ENCODE peak calls at places on chromosomes 12 and 14, in nine cellular contexts. One of them, this sample, is unnamed.

GRCh38 chr12:1929241-1929984 is 11.0 kb upstream of the CACNA2D4 start:
- DNase-seq in sigmoid colon: no peak
- DNase-seq in GM23338: no peak
- DNase-seq in heart right ventricle: no peak
- DNase-seq in glutamatergic neuron: no peak
- DNase-seq in A549: no peak
- DNase-seq in tibial artery: no peak
- DNase-seq in stomach: peak; percentile 20
- DNase-seq in ascending aorta: peak; percentile 47
- DNase-seq in this sample: no peak

GRCh38 chr14:44895716-44896115 is 66.0 kb downstream of the KLHL28 start:
- DNase-seq in sigmoid colon: no peak
- DNase-seq in GM23338: no peak
- DNase-seq in heart right ventricle: no peak
- DNase-seq in glutamatergic neuron: no peak
- DNase-seq in A549: no peak
- DNase-seq in tibial artery: no peak
- DNase-seq in stomach: no peak
- DNase-seq in ascending aorta: no peak
- DNase-seq in this sample: no peak

GRCh38 chr12:112294793-112295192 is 87.4 kb downstream of the HECTD4 start:
- DNase-seq in sigmoid colon: no peak
- DNase-seq in GM23338: no peak
- DNase-seq in heart right ventricle: no peak
- DNase-seq in glutamatergic neuron: no peak
- DNase-seq in A549: peak; percentile 44
- DNase-seq in tibial artery: no peak
- DNase-seq in stomach: no peak
- DNase-seq in ascending aorta: no peak
- DNase-seq in this sample: no peak

GRCh38 chr12:86254399-86255107 is 1.6 kb downstream of the MGAT4C start:
- DNase-seq in sigmoid colon: no peak
- DNase-seq in GM23338: no peak
- DNase-seq in heart right ventricle: no peak
- DNase-seq in glutamatergic neuron: no peak
- DNase-seq in A549: no peak
- DNase-seq in tibial artery: no peak
- DNase-seq in stomach: no peak
- DNase-seq in ascending aorta: no peak
- DNase-seq in this sample: no peak

GRCh38 chr14:23360496-23360895 is 4.5 kb downstream of the EFS start:
- DNase-seq in sigmoid colon: no peak
- DNase-seq in GM23338: peak; percentile 74
- DNase-seq in heart right ventricle: no peak
- DNase-seq in glutamatergic neuron: no peak
- DNase-seq in A549: peak; percentile 57
- DNase-seq in tibial artery: no peak
- DNase-seq in stomach: no peak
- DNase-seq in ascending aorta: peak; percentile 66
- DNase-seq in this sample: no peak

GRCh38 chr14:36857842-36858445 is 196.3 kb downstream of the PAX9 start:
- DNase-seq in sigmoid colon: peak; percentile 65
- DNase-seq in GM23338: no peak
- DNase-seq in heart right ventricle: no peak
- DNase-seq in glutamatergic neuron: no peak
- DNase-seq in A549: no peak
- DNase-seq in tibial artery: peak; percentile 59
- DNase-seq in stomach: no peak
- DNase-seq in ascending aorta: peak; percentile 63
- DNase-seq in this sample: no peak

GRCh38 chr12:88648625-88649024 is 68.4 kb upstream of the KITLG start:
- DNase-seq in sigmoid colon: no peak
- DNase-seq in GM23338: no peak
- DNase-seq in heart right ventricle: no peak
- DNase-seq in glutamatergic neuron: no peak
- DNase-seq in A549: no peak
- DNase-seq in tibial artery: no peak
- DNase-seq in stomach: no peak
- DNase-seq in ascending aorta: no peak
- DNase-seq in this sample: no peak

GRCh38 chr12:4870423-4870822 is 39.3 kb upstream of the KCNA1 start:
- DNase-seq in sigmoid colon: no peak
- DNase-seq in GM23338: no peak
- DNase-seq in heart right ventricle: no peak
- DNase-seq in glutamatergic neuron: no peak
- DNase-seq in A549: no peak
- DNase-seq in tibial artery: no peak
- DNase-seq in stomach: no peak
- DNase-seq in ascending aorta: no peak
- DNase-seq in this sample: no peak

GRCh38 chr12:108282676-108283075 is 56.4 kb downstream of the CMKLR1 start:
- DNase-seq in sigmoid colon: no peak
- DNase-seq in GM23338: no peak
- DNase-seq in heart right ventricle: no peak
- DNase-seq in glutamatergic neuron: no peak
- DNase-seq in A549: no peak
- DNase-seq in tibial artery: no peak
- DNase-seq in stomach: no peak
- DNase-seq in ascending aorta: no peak
- DNase-seq in this sample: no peak

GRCh38 chr12:48995061-48995879 is 3.9 kb downstream of the DDN start:
- DNase-seq in sigmoid colon: peak; percentile 89
- DNase-seq in GM23338: peak; percentile 97
- DNase-seq in heart right ventricle: peak; percentile 80
- DNase-seq in glutamatergic neuron: peak; percentile 91
- DNase-seq in A549: peak; percentile 89
- DNase-seq in tibial artery: peak; percentile 82
- DNase-seq in stomach: peak; percentile 86
- DNase-seq in ascending aorta: peak; percentile 86
- DNase-seq in this sample: no peak

GRCh38 chr12:107500310-107500709 is 185.3 kb upstream of the PWP1 start:
- DNase-seq in sigmoid colon: no peak
- DNase-seq in GM23338: no peak
- DNase-seq in heart right ventricle: no peak
- DNase-seq in glutamatergic neuron: no peak
- DNase-seq in A549: no peak
- DNase-seq in tibial artery: no peak
- DNase-seq in stomach: no peak
- DNase-seq in ascending aorta: no peak
- DNase-seq in this sample: no peak

GRCh38 chr14:59292921-59293605 is 104.6 kb downstream of the DAAM1 start:
- DNase-seq in sigmoid colon: no peak
- DNase-seq in GM23338: no peak
- DNase-seq in heart right ventricle: no peak
- DNase-seq in glutamatergic neuron: no peak
- DNase-seq in A549: no peak
- DNase-seq in tibial artery: no peak
- DNase-seq in stomach: no peak
- DNase-seq in ascending aorta: no peak
- DNase-seq in this sample: no peak

GRCh38 chr12:105262461-105263184 is 26.6 kb upstream of the APPL2 start:
- DNase-seq in sigmoid colon: no peak
- DNase-seq in GM23338: no peak
- DNase-seq in heart right ventricle: no peak
- DNase-seq in glutamatergic neuron: no peak
- DNase-seq in A549: no peak
- DNase-seq in tibial artery: no peak
- DNase-seq in stomach: no peak
- DNase-seq in ascending aorta: no peak
- DNase-seq in this sample: no peak

GRCh38 chr14:27712364-27712763 is 1054.2 kb upstream of the FOXG1 start:
- DNase-seq in sigmoid colon: no peak
- DNase-seq in GM23338: no peak
- DNase-seq in heart right ventricle: no peak
- DNase-seq in glutamatergic neuron: no peak
- DNase-seq in A549: no peak
- DNase-seq in tibial artery: no peak
- DNase-seq in stomach: no peak
- DNase-seq in ascending aorta: no peak
- DNase-seq in this sample: no peak

GRCh38 chr14:30873308-30874119 is 845 bp upstream of the COCH start:
- DNase-seq in sigmoid colon: no peak
- DNase-seq in GM23338: no peak
- DNase-seq in heart right ventricle: no peak
- DNase-seq in glutamatergic neuron: no peak
- DNase-seq in A549: no peak
- DNase-seq in tibial artery: no peak
- DNase-seq in stomach: no peak
- DNase-seq in ascending aorta: no peak
- DNase-seq in this sample: no peak

DNA sequence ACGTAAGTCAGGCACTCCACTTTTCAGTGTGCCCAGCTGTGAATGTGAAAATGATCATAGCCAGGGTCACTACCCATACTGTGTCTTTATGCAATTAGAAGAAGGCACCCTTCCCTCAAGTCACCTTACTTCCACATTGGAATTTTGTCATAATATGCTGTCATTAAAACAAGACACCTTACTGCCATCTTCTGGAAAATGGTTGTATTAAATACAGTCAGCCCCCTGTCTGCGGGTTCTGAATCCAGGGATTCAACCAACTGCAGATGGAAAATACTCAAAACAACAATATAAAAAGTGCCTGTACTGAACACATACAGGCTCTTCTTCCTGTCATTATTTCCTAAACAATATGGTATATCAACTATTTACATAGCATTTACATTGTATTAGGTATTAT is 70.2 kb upstream of the TBX5 start:
- DNase-seq in sigmoid colon: no peak
- DNase-seq in GM23338: peak; percentile 62
- DNase-seq in heart right ventricle: no peak
- DNase-seq in glutamatergic neuron: no peak
- DNase-seq in A549: peak; percentile 49
- DNase-seq in tibial artery: no peak
- DNase-seq in stomach: no peak
- DNase-seq in ascending aorta: no peak
- DNase-seq in this sample: no peak
- TF ChIP-seq CTCF in sigmoid colon: no peak
- TF ChIP-seq CTCF in GM23338: peak; percentile 58
- TF ChIP-seq CTCF in heart right ventricle: peak; percentile 66
- TF ChIP-seq CTCF in glutamatergic neuron: peak; percentile 12
- TF ChIP-seq CTCF in A549: peak; percentile 56
- TF ChIP-seq CTCF in tibial artery: peak; percentile 32
- TF ChIP-seq CTCF in stomach: no peak
- TF ChIP-seq CTCF in ascending aorta: no peak
- TF ChIP-seq CTCF in this sample: no peak

DNA sequence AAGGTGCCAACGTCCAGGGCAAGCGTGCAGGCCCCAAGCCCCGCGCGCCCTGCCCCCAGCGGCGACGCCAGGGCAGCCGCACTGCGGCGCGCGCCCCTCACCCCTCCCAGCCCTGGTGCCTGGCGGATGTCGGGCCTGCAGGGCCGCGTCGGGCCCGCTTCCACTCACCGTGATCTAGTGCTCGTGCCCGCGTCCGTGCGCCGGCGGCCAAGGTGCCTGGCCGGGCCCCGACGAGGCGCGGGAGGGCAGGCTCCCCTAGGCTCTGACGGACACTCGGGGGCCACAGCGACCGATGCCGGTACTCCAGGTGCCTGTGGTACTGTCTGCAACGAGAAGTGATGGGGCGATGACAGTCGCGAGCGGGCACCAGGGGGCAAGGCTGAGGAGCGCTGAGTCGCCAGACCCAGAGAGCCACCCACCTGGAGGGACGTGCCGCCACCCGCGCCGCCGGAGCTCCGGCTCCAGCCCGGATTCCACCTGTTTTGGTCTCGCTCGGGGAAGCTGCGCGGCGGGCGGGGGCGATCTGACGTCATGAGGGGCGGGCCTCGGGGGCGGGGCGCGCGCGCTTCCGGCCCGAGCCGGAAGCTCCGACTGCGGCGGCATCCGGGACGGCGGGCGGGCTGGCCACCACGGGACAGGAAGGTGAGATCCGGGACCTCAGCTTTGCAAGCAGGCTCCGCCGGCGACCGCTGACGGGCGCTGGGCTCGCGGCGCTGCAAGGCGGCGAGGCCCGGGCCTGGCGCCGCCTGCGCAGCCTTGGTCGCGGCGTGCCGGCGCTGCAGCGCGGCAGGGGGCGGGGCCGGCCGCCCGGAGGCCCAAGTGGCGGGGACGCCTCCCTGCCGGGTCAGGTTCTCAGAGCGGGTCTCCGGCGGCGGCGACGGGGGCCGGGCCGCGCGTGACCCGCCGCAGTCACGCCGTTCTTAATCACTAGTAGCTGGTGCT is at the start of the genes LYSET and MOAP1:
- DNase-seq in sigmoid colon: peak; percentile 94
- DNase-seq in GM23338: peak; percentile 94
- DNase-seq in heart right ventricle: peak; percentile 89
- DNase-seq in glutamatergic neuron: peak; percentile 90
- DNase-seq in A549: peak; percentile 88
- DNase-seq in tibial artery: peak; percentile 80
- DNase-seq in stomach: peak; percentile 89
- DNase-seq in ascending aorta: peak; percentile 92
- DNase-seq in this sample: peak; percentile 94
- TF ChIP-seq CTCF in sigmoid colon: peak; percentile 24
- TF ChIP-seq CTCF in GM23338: peak; percentile 16
- TF ChIP-seq CTCF in heart right ventricle: no peak
- TF ChIP-seq CTCF in glutamatergic neuron: peak; percentile 28
- TF ChIP-seq CTCF in A549: no peak
- TF ChIP-seq CTCF in tibial artery: peak; percentile 30
- TF ChIP-seq CTCF in stomach: peak; percentile 4
- TF ChIP-seq CTCF in ascending aorta: peak; percentile 41
- TF ChIP-seq CTCF in this sample: peak; percentile 12

GRCh38 chr14:93543766-93544165 is 113.0 kb downstream of the UNC79 start:
- DNase-seq in sigmoid colon: no peak
- DNase-seq in GM23338: peak; percentile 20
- DNase-seq in heart right ventricle: no peak
- DNase-seq in glutamatergic neuron: no peak
- DNase-seq in A549: peak; percentile 32
- DNase-seq in tibial artery: no peak
- DNase-seq in stomach: no peak
- DNase-seq in ascending aorta: no peak
- DNase-seq in this sample: no peak
- TF ChIP-seq CTCF in sigmoid colon: no peak
- TF ChIP-seq CTCF in GM23338: peak; percentile 44
- TF ChIP-seq CTCF in heart right ventricle: peak; percentile 37
- TF ChIP-seq CTCF in glutamatergic neuron: peak; percentile 46
- TF ChIP-seq CTCF in A549: peak; percentile 58
- TF ChIP-seq CTCF in tibial artery: no peak
- TF ChIP-seq CTCF in stomach: no peak
- TF ChIP-seq CTCF in ascending aorta: no peak
- TF ChIP-seq CTCF in this sample: peak; percentile 70

GRCh38 chr12:23860019-23860418 is 89.5 kb downstream of the SOX5 start:
- DNase-seq in sigmoid colon: no peak
- DNase-seq in GM23338: no peak
- DNase-seq in heart right ventricle: no peak
- DNase-seq in glutamatergic neuron: no peak
- DNase-seq in A549: no peak
- DNase-seq in tibial artery: no peak
- DNase-seq in stomach: no peak
- DNase-seq in ascending aorta: no peak
- DNase-seq in this sample: no peak

GRCh38 chr12:23867794-23868193 is 81.7 kb downstream of the SOX5 start:
- DNase-seq in sigmoid colon: no peak
- DNase-seq in GM23338: no peak
- DNase-seq in heart right ventricle: no peak
- DNase-seq in glutamatergic neuron: no peak
- DNase-seq in A549: no peak
- DNase-seq in tibial artery: no peak
- DNase-seq in stomach: no peak
- DNase-seq in ascending aorta: no peak
- DNase-seq in this sample: no peak

GRCh38 chr12:23857201-23857600 is 92.3 kb downstream of the SOX5 start:
- DNase-seq in sigmoid colon: no peak
- DNase-seq in GM23338: no peak
- DNase-seq in heart right ventricle: no peak
- DNase-seq in glutamatergic neuron: no peak
- DNase-seq in A549: no peak
- DNase-seq in tibial artery: no peak
- DNase-seq in stomach: no peak
- DNase-seq in ascending aorta: no peak
- DNase-seq in this sample: no peak

GRCh38 chr12:23862746-23863145 is 86.7 kb downstream of the SOX5 start:
- DNase-seq in sigmoid colon: no peak
- DNase-seq in GM23338: no peak
- DNase-seq in heart right ventricle: no peak
- DNase-seq in glutamatergic neuron: no peak
- DNase-seq in A549: no peak
- DNase-seq in tibial artery: no peak
- DNase-seq in stomach: no peak
- DNase-seq in ascending aorta: no peak
- DNase-seq in this sample: no peak
- TF ChIP-seq CTCF in sigmoid colon: no peak
- TF ChIP-seq CTCF in GM23338: no peak
- TF ChIP-seq CTCF in heart right ventricle: no peak
- TF ChIP-seq CTCF in glutamatergic neuron: no peak
- TF ChIP-seq CTCF in A549: no peak
- TF ChIP-seq CTCF in tibial artery: no peak
- TF ChIP-seq CTCF in stomach: no peak
- TF ChIP-seq CTCF in ascending aorta: no peak
- TF ChIP-seq CTCF in this sample: no peak